ENCODE peak calls at places on chromosomes 2 and 18, in nine cellular contexts. E, I, L, F, C, N, S, T and Q are unnamed samples.

GRCh38 chr2:73290049-73290839 is 3.1 kb downstream of the EGR4 start:
- DNase-seq in N (peak), E (peak), I (no peak), L (peak), C (peak), F (no peak), S (peak), T (no peak), Q (no peak)

GRCh38 chr18:22175326-22175725 is 5.9 kb downstream of the GATA6 start:
- DNase-seq in C (no peak), T (no peak), E (no peak), F (no peak), S (no peak), L (no peak), N (peak), I (no peak), Q (no peak)

GRCh38 chr2:98805412-98806265 is 74.7 kb upstream of the MGAT4A start:
- DNase-seq in N (peak), C (peak), L (no peak), S (no peak), E (peak), T (no peak), F (no peak), I (peak), Q (no peak)

GRCh38 chr2:171522804-171523338 is 597 bp downstream of the CYBRD1 start:
- DNase-seq in N (no peak), S (no peak), T (peak), L (no peak), E (peak), F (no peak), C (no peak), I (no peak), Q (no peak)

GRCh38 chr2:12270876-12271588 is 445.7 kb upstream of the TRIB2 start:
- DNase-seq in I (no peak), L (no peak), C (no peak), F (no peak), S (no peak), E (no peak), T (no peak), N (no peak), Q (no peak)

GRCh38 chr2:202693503-202693902 is 58.7 kb downstream of the FAM117B start:
- DNase-seq in E (peak), I (no peak), T (no peak), S (no peak), C (no peak), N (peak), L (no peak), F (no peak), Q (no peak)

GRCh38 chr18:22556271-22556990 is 138.7 kb upstream of the CTAGE1 start:
- DNase-seq in E (no peak), S (no peak), I (peak), L (no peak), N (no peak), C (no peak), T (peak), F (no peak), Q (no peak)

GRCh38 chr2:8573942-8574195 is 108.0 kb upstream of the ID2 start:
- DNase-seq in S (no peak), C (no peak), N (no peak), E (no peak), L (no peak), I (no peak), F (no peak), T (no peak), Q (no peak)

GRCh38 chr2:20148841-20149702 is 75.9 kb downstream of the SDC1 start:
- DNase-seq in T (no peak), C (peak), F (no peak), I (peak), L (no peak), S (no peak), N (no peak), E (peak), Q (no peak)

GRCh38 chr18:10519366-10519765 is 6.5 kb upstream of the NAPG start:
- DNase-seq in T (no peak), I (no peak), L (no peak), E (no peak), C (no peak), N (no peak), F (no peak), S (no peak), Q (no peak)

GRCh38 chr2:5473596-5473995 is 218.6 kb upstream of the SOX11 start:
- DNase-seq in N (no peak), E (no peak), T (no peak), I (no peak), S (no peak), C (no peak), L (no peak), F (no peak), Q (no peak)

GRCh38 chr2:285506-285905 is 2.4 kb downstream of the ALKAL2 start:
- DNase-seq in C (peak), E (no peak), L (no peak), I (peak), F (no peak), S (no peak), N (peak), T (no peak), Q (no peak)

GRCh38 chr18:21191596-21192307 is 50.3 kb upstream of the GREB1L start:
- DNase-seq in L (no peak), E (peak), C (peak), N (peak), I (peak), T (peak), F (peak), S (peak), Q (peak)

GRCh38 chr2:202269585-202269984 is 4.0 kb downstream of the NOP58 start:
- DNase-seq in C (no peak), T (no peak), E (no peak), I (no peak), N (no peak), S (no peak), F (no peak), L (no peak), Q (no peak)

GRCh38 chr2:439540-440465 is 151.9 kb upstream of the ALKAL2 start:
- DNase-seq in I (no peak), F (no peak), E (no peak), N (no peak), T (no peak), C (peak), S (no peak), L (no peak), Q (no peak)

GRCh38 chr2:71779306-71779855 is 326.0 kb downstream of the DYSF start:
- DNase-seq in F (no peak), I (peak), T (no peak), S (no peak), E (no peak), C (peak), N (no peak), L (no peak), Q (no peak)

GRCh38 chr2:171958475-171958874 is 36.2 kb downstream of the HAT1 start:
- DNase-seq in S (no peak), L (no peak), N (peak), F (no peak), T (no peak), E (peak), C (peak), I (peak), Q (no peak)

GRCh38 chr2:25558262-25558661 is 115.1 kb downstream of the DTNB start:
- DNase-seq in S (no peak), C (peak), E (peak), L (peak), I (peak), N (peak), F (no peak), T (no peak), Q (no peak)

GRCh38 chr2:234993547-234993981 is 41.7 kb downstream of the SH3BP4 start:
- DNase-seq in F (no peak), C (no peak), E (no peak), N (no peak), S (no peak), T (no peak), L (no peak), I (no peak), Q (no peak)
- H3K4me3 ChIP-seq in F (no peak), C (no peak), E (no peak), N (no peak), S (no peak), T (no peak), L (no peak), I (no peak), Q (no peak)

GRCh38 chr2:100416939-100417744 is at the start of gene CHST10:
- DNase-seq in T (peak), S (peak), I (peak), N (peak), E (peak), C (peak), L (peak), F (peak), Q (no peak)
- TF ChIP-seq CTCF in T (no peak), S (no peak), I (no peak), N (no peak), E (no peak), C (no peak), L (no peak), F (no peak), Q (no peak)

GRCh38 chr2:197304556-197305011 is 6.0 kb downstream of the ANKRD44 start:
- DNase-seq in F (no peak), E (no peak), N (no peak), L (no peak), I (no peak), S (no peak), T (no peak), C (no peak), Q (no peak)
- H3K4me3 ChIP-seq in F (no peak), E (no peak), N (no peak), L (peak), I (no peak), S (no peak), T (no peak), C (no peak), Q (no peak)

GRCh38 chr2:197453123-197453913 is at the start of gene COQ10B:
- DNase-seq in N (peak), S (peak), F (peak), T (peak), E (peak), L (peak), C (peak), I (peak), Q (peak)
- TF ChIP-seq CTCF in N (peak), S (no peak), F (peak), T (peak), E (peak), L (no peak), C (peak), I (peak), Q (peak)

GRCh38 chr2:237033536-237034060 is 52.1 kb upstream of the COPS8 start:
- DNase-seq in C (no peak), T (no peak), L (no peak), I (no peak), S (no peak), E (no peak), F (no peak), N (no peak), Q (no peak)
- H3K4me3 ChIP-seq in C (no peak), T (no peak), L (no peak), I (no peak), S (no peak), E (no peak), F (no peak), N (no peak), Q (no peak)

GRCh38 chr2:241836257-241836656 is 22.4 kb downstream of the PDCD1 start:
- DNase-seq in C (no peak), I (no peak), L (no peak), S (no peak), E (no peak), N (no peak), T (no peak), F (no peak), Q (no peak)
- TF ChIP-seq CTCF in C (no peak), I (no peak), L (no peak), S (no peak), E (no peak), N (no peak), T (peak), F (no peak), Q (no peak)

GRCh38 chr2:179455824-179456223 is 191.2 kb upstream of the SESTD1 start:
- DNase-seq in I (peak), F (no peak), L (no peak), C (no peak), S (no peak), N (peak), E (no peak), T (no peak), Q (no peak)

GRCh38 chr2:179460530-179460929 is 195.9 kb upstream of the SESTD1 start:
- DNase-seq in C (peak), L (no peak), T (no peak), S (peak), I (peak), F (peak), E (peak), N (peak), Q (no peak)

GRCh38 chr2:179460101-179460500 is 195.5 kb upstream of the SESTD1 start:
- DNase-seq in I (no peak), S (peak), E (no peak), N (no peak), F (no peak), T (no peak), C (no peak), L (no peak), Q (no peak)

GRCh38 chr2:179467111-179467510 is 202.5 kb upstream of the SESTD1 start:
- DNase-seq in T (no peak), E (peak), C (no peak), I (peak), L (no peak), F (no peak), S (no peak), N (peak), Q (no peak)

DNA sequence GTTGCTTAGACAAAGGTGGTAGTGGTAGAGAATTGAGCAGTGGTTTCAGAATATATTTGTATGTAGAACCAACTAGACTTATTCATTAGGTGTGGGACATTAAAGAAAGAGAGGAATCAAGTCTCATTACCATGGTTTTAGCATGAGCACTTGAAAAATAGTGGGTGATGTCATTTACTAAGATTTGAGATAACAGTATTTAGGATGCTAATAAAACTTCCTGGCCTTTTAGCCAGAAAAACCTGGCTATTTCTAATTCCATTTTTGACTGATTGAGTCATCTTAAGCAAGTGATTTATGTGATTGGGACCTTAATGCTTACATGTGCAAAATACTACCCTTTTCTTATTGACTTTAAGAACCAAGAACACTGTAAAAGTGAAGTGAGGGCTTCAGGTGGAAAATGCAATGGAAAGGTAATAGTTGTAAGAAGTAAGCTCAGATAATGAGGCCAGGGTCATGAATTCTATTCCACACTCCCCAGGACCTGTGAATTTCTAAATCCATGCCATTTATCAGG is 196.8 kb upstream of the SESTD1 start:
- DNase-seq in C (no peak), F (no peak), N (no peak), L (no peak), S (no peak), T (no peak), E (no peak), I (no peak), Q (no peak)
- H3K4me3 ChIP-seq in C (no peak), F (no peak), N (no peak), L (no peak), S (no peak), T (no peak), E (no peak), I (no peak), Q (no peak)

DNA sequence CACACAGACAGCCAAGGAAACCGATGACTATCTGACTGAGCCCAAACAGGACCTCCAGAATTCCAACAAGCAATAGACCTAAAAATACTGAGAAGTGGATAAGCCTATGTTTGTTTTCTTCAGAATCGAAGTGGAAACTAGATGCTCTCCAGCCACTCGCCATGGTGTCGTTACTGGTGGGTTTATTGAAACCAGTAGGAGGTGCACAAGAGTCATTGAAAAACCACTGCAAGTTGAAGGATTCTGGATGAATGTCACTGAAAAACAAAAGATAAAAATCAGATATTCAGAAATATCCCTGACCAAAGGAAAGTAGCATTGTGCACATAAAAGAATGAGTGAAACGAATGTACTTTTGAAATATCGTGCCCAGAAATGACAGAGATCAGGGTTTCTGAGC is 15.3 kb downstream of the TM4SF20 start:
- DNase-seq in C (no peak), E (no peak), L (no peak), T (no peak), F (no peak), N (peak), I (no peak), S (peak), Q (no peak)
- TF ChIP-seq CTCF in C (no peak), E (peak), L (no peak), T (no peak), F (no peak), N (peak), I (peak), S (peak), Q (peak)

DNA sequence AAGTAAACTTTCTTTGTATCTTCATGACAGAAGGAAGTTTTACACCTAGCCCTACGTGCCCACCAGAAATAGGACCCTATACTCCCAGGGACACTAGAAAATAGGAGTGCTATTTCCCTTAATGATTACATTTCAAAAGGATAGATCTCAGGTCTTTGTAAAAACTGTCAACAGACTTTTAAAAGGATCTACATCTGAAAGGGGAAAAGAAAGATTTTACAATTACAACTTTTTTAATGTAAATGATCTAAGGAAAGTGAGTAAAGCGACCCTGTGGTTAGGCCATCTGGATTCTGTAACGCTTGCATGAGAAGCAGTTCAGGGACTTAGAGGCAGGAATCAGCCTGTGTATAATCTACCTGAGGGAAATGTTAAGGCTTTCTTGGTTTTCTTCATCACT is 431.8 kb upstream of the MC4R start:
- DNase-seq in I (no peak), S (no peak), T (no peak), L (no peak), F (no peak), N (no peak), E (no peak), C (no peak), Q (no peak)
- H3K4me3 ChIP-seq in I (no peak), S (no peak), T (no peak), L (no peak), F (no peak), N (no peak), E (no peak), C (no peak), Q (no peak)